ENCODE peak calls at places on chromosomes 2 and 18, in six cellular contexts. Q, A, U, Y, O and G are unnamed samples.

GRCh38 chr2:201962766-201963555 is 70.7 kb upstream of the FZD7 start:
- DNase-seq in Y (no peak), U (no peak), Q (no peak), A (no peak), O (no peak), G (no peak)

GRCh38 chr2:197674546-197674945 is 841 bp downstream of the RFTN2 start:
- DNase-seq in Q (no peak), O (no peak), U (no peak), A (peak), Y (no peak), G (no peak)

GRCh38 chr2:168673265-168674222 is 128.9 kb upstream of the NOSTRIN start:
- DNase-seq in U (no peak), A (no peak), Y (no peak), Q (no peak), O (no peak), G (no peak)

GRCh38 chr2:231467613-231468525 is 3.6 kb upstream of the NCL start:
- DNase-seq in U (no peak), Q (no peak), Y (no peak), A (no peak), O (no peak), G (no peak)

GRCh38 chr2:61658841-61659780 is 121.0 kb upstream of the XPO1 start:
- DNase-seq in A (peak), O (no peak), U (no peak), Q (no peak), Y (no peak), G (peak)

GRCh38 chr2:58812766-58813344 is 571.7 kb upstream of the FANCL start:
- DNase-seq in U (no peak), A (no peak), Y (no peak), Q (no peak), O (no peak), G (no peak)

GRCh38 chr2:98598781-98599428 is 9.4 kb downstream of the COA5 start:
- DNase-seq in U (no peak), O (no peak), Q (no peak), Y (no peak), A (peak), G (no peak)

GRCh38 chr2:44358498-44358897 is 2.8 kb downstream of the PREPL start:
- DNase-seq in Q (no peak), U (peak), O (peak), A (peak), Y (no peak), G (peak)

GRCh38 chr2:160411167-160411566 is 82.4 kb downstream of the RBMS1 start:
- DNase-seq in O (no peak), Y (no peak), Q (no peak), U (no peak), A (peak), G (no peak)

GRCh38 chr2:36461039-36461681 is 105.6 kb downstream of the CRIM1 start:
- DNase-seq in A (peak), U (no peak), Q (no peak), O (no peak), Y (no peak), G (peak)

GRCh38 chr2:24613154-24613814 is 122.2 kb downstream of the NCOA1 start:
- DNase-seq in A (peak), Y (no peak), Q (no peak), O (peak), U (no peak), G (no peak)

GRCh38 chr2:99680946-99681345 is 191.1 kb upstream of the REV1 start:
- DNase-seq in Y (no peak), O (no peak), A (peak), Q (no peak), U (no peak), G (no peak)

GRCh38 chr2:188456114-188456909 is 164.6 kb downstream of the GULP1 start:
- DNase-seq in O (no peak), A (peak), Q (no peak), Y (no peak), U (no peak), G (no peak)

GRCh38 chr2:199910338-199911051 is 598 bp upstream of the C2orf69 start:
- DNase-seq in A (peak), O (no peak), Y (no peak), U (no peak), Q (no peak), G (no peak)

GRCh38 chr2:39845460-39846146 is 66.5 kb upstream of the THUMPD2 start:
- DNase-seq in A (peak), O (no peak), Q (no peak), Y (no peak), U (no peak), G (no peak)

GRCh38 chr2:44075536-44075935 is 79.7 kb upstream of the LRPPRC start:
- DNase-seq in A (peak), O (no peak), Y (peak), U (peak), Q (peak), G (no peak)

GRCh38 chr2:73418343-73418742 is 32.7 kb downstream of the ALMS1 start:
- DNase-seq in U (peak), Y (peak), Q (peak), O (peak), A (peak), G (peak)

GRCh38 chr18:41940506-41941215 is 14.4 kb upstream of the PIK3C3 start:
- DNase-seq in Y (no peak), U (no peak), O (no peak), Q (no peak), A (peak), G (peak)

GRCh38 chr18:11937874-11938478 is 29.9 kb upstream of the MPPE1 start:
- DNase-seq in O (peak), Y (peak), U (peak), A (peak), Q (peak), G (peak)

GRCh38 chr2:23414876-23415275 is 29.9 kb downstream of the KLHL29 start:
- DNase-seq in U (no peak), Q (no peak), O (no peak), A (peak), Y (no peak), G (no peak)

GRCh38 chr2:62137431-62137830 is 58.5 kb upstream of the B3GNT2 start:
- DNase-seq in Y (no peak), A (peak), Q (no peak), O (no peak), U (no peak), G (no peak)

GRCh38 chr18:37270046-37270665 is 295.4 kb downstream of the CELF4 start:
- DNase-seq in Q (no peak), A (peak), Y (no peak), O (peak), U (no peak), G (peak)

GRCh38 chr2:160062283-160063005 is at the start of gene PLA2R1:
- DNase-seq in Y (no peak), U (peak), O (peak), Q (peak), A (peak), G (no peak)

GRCh38 chr18:5984245-5984644 is 88.9 kb upstream of the TMEM200C start:
- DNase-seq in O (no peak), Y (no peak), A (no peak), U (no peak), Q (no peak), G (no peak)

GRCh38 chr2:55839182-55839819 is 84.3 kb downstream of the EFEMP1 start:
- DNase-seq in Q (no peak), A (no peak), Y (peak), U (no peak), O (peak), G (no peak)

GRCh38 chr18:50405582-50406271 is 30.9 kb downstream of the SKA1 start:
- DNase-seq in A (no peak), O (no peak), Y (no peak), Q (no peak), U (no peak), G (no peak)

GRCh38 chr18:37247499-37248161 is 318.0 kb downstream of the CELF4 start:
- DNase-seq in Q (no peak), A (no peak), Y (no peak), U (no peak), O (no peak), G (no peak)

GRCh38 chr2:120814352-120814751 is 78.7 kb downstream of the GLI2 start:
- DNase-seq in Q (no peak), A (no peak), O (no peak), U (peak), Y (no peak), G (no peak)

GRCh38 chr2:36967236-36967876 is 1.0 kb upstream of the STRN start:
- DNase-seq in Y (peak), A (no peak), Q (no peak), U (no peak), O (peak), G (no peak)

GRCh38 chr18:54848121-54848520 is 19.8 kb downstream of the RAB27B start:
- DNase-seq in A (no peak), O (no peak), Q (no peak), Y (no peak), U (no peak), G (no peak)

GRCh38 chr2:215784371-215784783 is 229.0 kb downstream of the MREG start:
- DNase-seq in U (no peak), Q (no peak), A (peak), Y (no peak), O (no peak), G (peak)

GRCh38 chr2:74553892-74554820 is at the start of the genes DOK1 and LOXL3:
- DNase-seq in Y (peak), Q (peak), U (peak), O (peak), A (peak), G (peak)

GRCh38 chr2:104825124-104825865 is 28.6 kb upstream of the POU3F3 start:
- DNase-seq in A (no peak), Y (no peak), U (no peak), O (no peak), Q (no peak), G (no peak)

GRCh38 chr2:220842901-220843665 is 729.0 kb downstream of the EPHA4 start:
- DNase-seq in U (no peak), Y (no peak), Q (no peak), A (no peak), O (no peak), G (no peak)

GRCh38 chr2:158620656-158621055 is 163.9 kb downstream of the PKP4 start:
- DNase-seq in Q (no peak), U (no peak), Y (no peak), A (no peak), O (no peak), G (no peak)

DNA sequence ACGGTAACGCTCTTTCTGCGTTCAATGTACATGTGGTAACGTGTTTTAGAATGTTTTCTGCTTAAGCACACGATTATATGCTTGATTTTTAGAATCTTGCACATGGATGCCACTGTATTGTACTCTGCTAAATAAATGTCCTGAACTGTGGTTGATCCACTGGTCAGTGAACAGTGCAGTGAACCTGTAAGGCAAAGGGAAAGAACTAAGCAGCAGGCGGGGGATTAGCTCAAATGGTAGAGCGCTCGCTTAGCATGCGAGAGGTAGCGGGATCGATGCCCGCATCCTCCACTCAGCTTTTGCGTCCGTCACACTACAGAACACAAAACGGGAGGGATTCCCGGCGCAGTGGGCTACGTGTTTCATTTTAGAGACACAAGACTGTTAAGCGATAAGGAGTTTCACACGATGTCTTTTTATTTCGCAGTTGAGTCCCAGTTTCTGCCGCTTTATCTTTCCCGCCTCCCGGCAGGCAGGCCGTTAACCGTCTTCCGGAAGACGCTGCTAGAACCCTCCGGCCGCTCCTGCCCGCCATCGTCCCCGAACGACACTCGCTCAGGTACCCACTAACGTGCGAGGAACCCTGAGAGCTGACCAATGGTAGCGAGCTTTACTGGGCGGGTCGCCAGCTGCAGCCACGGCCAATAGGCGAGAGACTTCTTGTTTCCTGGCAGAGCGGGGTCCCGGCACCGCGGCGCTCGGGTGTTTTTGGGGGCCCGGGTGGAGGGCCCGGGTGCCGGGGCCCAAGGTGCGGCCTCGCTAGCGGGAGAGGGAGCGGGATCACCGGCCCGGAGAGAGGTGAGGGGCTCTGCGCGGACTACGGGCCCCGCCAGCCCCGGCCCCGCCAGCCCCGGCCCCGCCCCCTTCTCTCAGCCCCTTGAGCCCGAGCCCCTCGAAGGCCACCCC is at the start of gene AGBL5:
- DNase-seq in U (peak), A (peak), Y (peak), O (peak), Q (peak), G (peak)
- TF ChIP-seq CTCF in U (no peak), A (no peak), Y (no peak), O (no peak), Q (no peak), G (no peak)

DNA sequence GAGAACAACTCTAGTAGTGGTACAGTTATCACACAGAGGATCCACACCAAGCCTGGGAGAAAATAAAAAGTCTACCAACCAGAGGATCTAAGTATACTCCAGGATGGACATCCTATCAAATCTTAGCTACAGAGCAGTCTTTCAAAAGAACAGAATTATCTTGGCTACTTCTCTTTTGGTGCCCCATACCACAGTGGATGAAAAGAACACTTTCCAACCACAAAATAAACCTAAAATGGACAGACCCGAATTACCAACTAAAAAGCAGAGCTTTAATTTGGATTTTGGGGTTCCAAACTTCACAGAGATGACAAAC is 116.1 kb downstream of the SRBD1 start:
- DNase-seq in U (no peak), A (no peak), O (no peak), Y (no peak), Q (no peak), G (no peak)
- H3K4me3 ChIP-seq in U (no peak), A (no peak), O (no peak), Y (no peak), Q (no peak), G (no peak)

DNA sequence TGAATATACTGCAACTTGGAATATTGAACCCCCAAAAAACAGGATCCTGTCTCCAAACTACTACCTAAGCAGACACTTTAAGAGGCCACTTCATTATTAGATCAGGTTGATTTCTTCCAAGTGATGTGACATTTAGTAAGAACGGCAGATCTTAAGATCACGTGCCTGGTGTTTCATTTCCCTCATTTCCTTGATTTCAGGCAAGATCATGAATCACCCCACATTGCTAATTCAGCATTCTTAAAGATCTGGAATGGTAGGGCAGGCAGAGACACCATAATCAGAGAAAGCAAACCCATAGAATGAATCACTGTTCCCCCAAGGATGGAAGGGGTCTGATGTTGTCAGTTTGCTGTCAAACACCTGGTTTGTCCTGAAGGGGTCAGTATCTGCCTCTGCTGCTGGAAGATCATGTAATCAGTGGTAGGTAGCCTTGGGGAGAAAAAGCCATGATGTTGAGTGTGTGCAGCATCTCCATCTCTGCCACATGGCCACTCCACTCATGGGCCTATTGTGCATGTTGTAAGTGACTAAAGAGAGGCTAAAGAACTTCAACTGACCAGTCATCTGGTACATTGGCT is 133.9 kb downstream of the ARHGAP15 start:
- DNase-seq in Y (no peak), U (no peak), Q (no peak), A (peak), O (no peak), G (no peak)
- TF ChIP-seq CTCF in Y (peak), U (no peak), Q (no peak), A (peak), O (peak), G (no peak)

GRCh38 chr2:167127135-167127534 is 238.9 kb downstream of the XIRP2 start:
- DNase-seq in O (no peak), Y (no peak), U (no peak), A (peak), Q (no peak), G (no peak)

GRCh38 chr2:167128130-167128529 is 239.8 kb downstream of the XIRP2 start:
- DNase-seq in Q (no peak), A (no peak), U (no peak), O (no peak), Y (no peak), G (no peak)

GRCh38 chr2:167122389-167122788 is 234.1 kb downstream of the XIRP2 start:
- DNase-seq in Y (no peak), U (no peak), A (no peak), Q (no peak), O (no peak), G (no peak)

GRCh38 chr2:167132066-167132465 is 243.8 kb downstream of the XIRP2 start:
- DNase-seq in A (no peak), Q (no peak), U (no peak), Y (no peak), O (no peak), G (no peak)

DNA sequence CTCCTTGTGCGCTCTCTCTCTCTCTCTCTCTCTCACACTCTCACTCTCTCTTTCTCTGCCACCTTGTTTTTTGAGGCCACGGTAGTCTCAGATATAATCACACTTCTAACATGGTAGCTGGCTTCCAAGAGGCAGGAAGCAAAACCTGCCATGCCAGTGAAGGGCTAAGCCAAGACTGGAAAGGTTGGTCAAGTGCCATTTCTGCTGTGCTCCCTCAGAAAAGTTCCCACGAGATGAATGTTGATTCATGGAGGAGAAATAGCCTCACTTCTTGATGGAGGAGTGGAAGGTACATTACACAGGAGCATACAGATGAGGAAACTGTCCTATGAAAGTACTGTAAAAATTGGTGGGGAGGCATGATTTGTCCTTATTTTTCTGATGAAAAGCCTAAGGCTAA is 237.9 kb downstream of the XIRP2 start:
- DNase-seq in O (no peak), U (no peak), Q (no peak), A (no peak), Y (no peak), G (no peak)
- H3K4me3 ChIP-seq in O (no peak), U (no peak), Q (no peak), A (no peak), Y (no peak), G (no peak)